ENCODE peak calls at places on chromosomes 2 and 18, in five cellular contexts. One of them, this sample, is unnamed.

GRCh38 chr2:24907106-24907505 is 12.9 kb downstream of the ADCY3 start:
- DNase-seq in K562: no peak
- DNase-seq in SK-N-SH: no peak
- DNase-seq in HCT116: no peak
- DNase-seq in H1: no peak
- DNase-seq in this sample: no peak

GRCh38 chr2:10964076-10964812 is 52.5 kb downstream of the KCNF1 start:
- DNase-seq in K562: no peak
- DNase-seq in HCT116: no peak
- DNase-seq in H1: no peak
- DNase-seq in SK-N-SH: no peak
- DNase-seq in this sample: no peak

GRCh38 chr2:179129574-179130238 is 79.8 kb upstream of the CCDC141 start:
- DNase-seq in H1: no peak
- DNase-seq in HCT116: no peak
- DNase-seq in SK-N-SH: peak; percentile 6
- DNase-seq in K562: peak; percentile 11
- DNase-seq in this sample: peak; percentile 3

GRCh38 chr2:185782223-185782769 is 43.7 kb downstream of the FSIP2 start:
- DNase-seq in SK-N-SH: no peak
- DNase-seq in H1: no peak
- DNase-seq in HCT116: no peak
- DNase-seq in K562: no peak
- DNase-seq in this sample: no peak

GRCh38 chr18:74944676-74945075 is 264.3 kb downstream of the PTGR3 start:
- DNase-seq in SK-N-SH: no peak
- DNase-seq in K562: no peak
- DNase-seq in HCT116: no peak
- DNase-seq in H1: no peak
- DNase-seq in this sample: no peak

GRCh38 chr2:159228006-159228655 is 58.4 kb downstream of the WDSUB1 start:
- DNase-seq in H1: no peak
- DNase-seq in SK-N-SH: no peak
- DNase-seq in K562: no peak
- DNase-seq in HCT116: no peak
- DNase-seq in this sample: no peak

GRCh38 chr2:237734905-237735623 is 63.5 kb upstream of the RBM44 start:
- DNase-seq in H1: no peak
- DNase-seq in K562: no peak
- DNase-seq in HCT116: no peak
- DNase-seq in SK-N-SH: no peak
- DNase-seq in this sample: no peak

GRCh38 chr2:172484253-172484652 is 56.9 kb downstream of the ITGA6 start:
- DNase-seq in HCT116: no peak
- DNase-seq in SK-N-SH: peak; percentile 36
- DNase-seq in H1: no peak
- DNase-seq in K562: peak; percentile 35
- DNase-seq in this sample: no peak

GRCh38 chr2:39934851-39935250 is 155.8 kb upstream of the THUMPD2 start:
- DNase-seq in HCT116: no peak
- DNase-seq in SK-N-SH: no peak
- DNase-seq in K562: no peak
- DNase-seq in H1: no peak
- DNase-seq in this sample: no peak

GRCh38 chr2:43210467-43211303 is 15.7 kb downstream of the ZFP36L2 start:
- DNase-seq in H1: no peak
- DNase-seq in SK-N-SH: no peak
- DNase-seq in HCT116: no peak
- DNase-seq in K562: peak; percentile 77
- DNase-seq in this sample: no peak

GRCh38 chr18:52903858-52904257 is 563.9 kb downstream of the DCC start:
- DNase-seq in SK-N-SH: peak; percentile 38
- DNase-seq in H1: no peak
- DNase-seq in HCT116: no peak
- DNase-seq in K562: peak; percentile 4
- DNase-seq in this sample: peak; percentile 16

GRCh38 chr2:239661334-239662312 is 260.8 kb upstream of the HDAC4 start:
- DNase-seq in HCT116: no peak
- DNase-seq in SK-N-SH: no peak
- DNase-seq in H1: no peak
- DNase-seq in K562: no peak
- DNase-seq in this sample: no peak

GRCh38 chr18:56283346-56283745 is 355.0 kb downstream of the TXNL1 start:
- DNase-seq in H1: no peak
- DNase-seq in HCT116: no peak
- DNase-seq in SK-N-SH: no peak
- DNase-seq in K562: no peak
- DNase-seq in this sample: no peak

GRCh38 chr2:35410431-35411061 is 945.0 kb upstream of the CRIM1 start:
- DNase-seq in SK-N-SH: peak; percentile 45
- DNase-seq in HCT116: no peak
- DNase-seq in H1: peak; percentile 7
- DNase-seq in K562: peak; percentile 47
- DNase-seq in this sample: peak; percentile 47

GRCh38 chr2:233059797-233060499 is at the start of gene INPP5D:
- DNase-seq in K562: peak; percentile 26
- DNase-seq in SK-N-SH: no peak
- DNase-seq in HCT116: no peak
- DNase-seq in H1: no peak
- DNase-seq in this sample: no peak

GRCh38 chr2:158045362-158045761 is 56.3 kb upstream of the UPP2 start:
- DNase-seq in SK-N-SH: no peak
- DNase-seq in K562: peak; percentile 27
- DNase-seq in H1: no peak
- DNase-seq in HCT116: peak; percentile 15
- DNase-seq in this sample: peak; percentile 22

GRCh38 chr2:54239427-54239826 is 16.6 kb downstream of the TSPYL6 start:
- DNase-seq in HCT116: no peak
- DNase-seq in SK-N-SH: no peak
- DNase-seq in H1: no peak
- DNase-seq in K562: no peak
- DNase-seq in this sample: no peak

GRCh38 chr2:182649316-182649715 is 66.7 kb upstream of the DNAJC10 start:
- DNase-seq in K562: peak; percentile 55
- DNase-seq in H1: no peak
- DNase-seq in SK-N-SH: peak; percentile 38
- DNase-seq in HCT116: peak; percentile 21
- DNase-seq in this sample: peak; percentile 48

GRCh38 chr2:10352361-10352760 is 49.7 kb downstream of the HPCAL1 start:
- DNase-seq in K562: no peak
- DNase-seq in HCT116: no peak
- DNase-seq in SK-N-SH: no peak
- DNase-seq in H1: no peak
- DNase-seq in this sample: no peak

GRCh38 chr2:38740851-38741541 is 10.2 kb downstream of the SRSF7 start:
- DNase-seq in SK-N-SH: peak; percentile 50
- DNase-seq in HCT116: no peak
- DNase-seq in K562: peak; percentile 38
- DNase-seq in H1: no peak
- DNase-seq in this sample: peak; percentile 33

GRCh38 chr2:72954376-72955187 is 37.3 kb downstream of the EMX1 start:
- DNase-seq in H1: no peak
- DNase-seq in K562: no peak
- DNase-seq in HCT116: no peak
- DNase-seq in SK-N-SH: no peak
- DNase-seq in this sample: no peak

GRCh38 chr2:19861771-19862170 is 40.0 kb downstream of the TTC32 start:
- DNase-seq in SK-N-SH: no peak
- DNase-seq in HCT116: no peak
- DNase-seq in H1: no peak
- DNase-seq in K562: no peak
- DNase-seq in this sample: no peak

GRCh38 chr18:77086656-77087390 is 45.8 kb downstream of the MBP start:
- DNase-seq in HCT116: no peak
- DNase-seq in H1: no peak
- DNase-seq in K562: no peak
- DNase-seq in SK-N-SH: no peak
- DNase-seq in this sample: no peak

GRCh38 chr18:76356666-76357065 is 138.4 kb downstream of the ZNF516 start:
- DNase-seq in H1: no peak
- DNase-seq in K562: no peak
- DNase-seq in HCT116: no peak
- DNase-seq in SK-N-SH: no peak
- DNase-seq in this sample: no peak

DNA sequence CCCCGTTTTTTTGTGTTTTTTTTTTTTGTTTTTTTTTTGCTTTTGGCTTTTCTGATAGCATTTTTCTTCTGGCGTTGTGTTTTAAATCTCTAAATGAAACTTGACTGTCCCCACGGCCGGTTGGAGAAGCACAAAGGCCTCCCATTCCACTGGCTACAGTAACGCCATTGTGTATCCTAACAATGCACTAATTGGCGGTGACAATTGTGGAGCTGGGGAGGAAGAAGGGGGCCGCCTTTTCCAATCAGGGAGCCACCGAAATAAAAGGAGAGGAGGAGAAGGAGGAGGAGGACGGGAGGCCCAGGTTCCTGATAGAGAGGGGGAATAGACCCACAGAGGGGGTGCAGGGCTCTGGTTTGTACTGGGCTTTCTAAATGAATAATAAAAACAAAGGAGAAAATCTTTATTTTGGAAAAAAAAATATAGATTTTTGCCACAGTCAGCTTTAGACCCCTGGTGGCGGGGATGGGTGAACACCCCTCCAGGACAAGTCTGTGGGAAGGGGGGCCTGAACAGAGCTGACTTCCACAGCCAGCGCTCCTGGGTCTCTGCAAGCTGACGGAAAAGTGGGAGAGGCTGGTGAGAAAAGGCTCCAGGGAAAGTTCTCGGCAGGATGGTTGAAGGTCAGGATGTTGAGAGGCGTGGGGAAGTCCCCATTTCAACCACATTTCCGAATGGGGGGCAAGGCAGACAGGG is 43.7 kb upstream of the FZD5 start:
- DNase-seq in SK-N-SH: no peak
- DNase-seq in K562: no peak
- DNase-seq in HCT116: no peak
- DNase-seq in H1: no peak
- DNase-seq in this sample: no peak
- TF ChIP-seq YY1 in SK-N-SH: no peak
- TF ChIP-seq YY1 in K562: no peak
- TF ChIP-seq YY1 in HCT116: no peak
- TF ChIP-seq YY1 in H1: peak; percentile 36
- TF ChIP-seq YY1 in this sample: no peak

DNA sequence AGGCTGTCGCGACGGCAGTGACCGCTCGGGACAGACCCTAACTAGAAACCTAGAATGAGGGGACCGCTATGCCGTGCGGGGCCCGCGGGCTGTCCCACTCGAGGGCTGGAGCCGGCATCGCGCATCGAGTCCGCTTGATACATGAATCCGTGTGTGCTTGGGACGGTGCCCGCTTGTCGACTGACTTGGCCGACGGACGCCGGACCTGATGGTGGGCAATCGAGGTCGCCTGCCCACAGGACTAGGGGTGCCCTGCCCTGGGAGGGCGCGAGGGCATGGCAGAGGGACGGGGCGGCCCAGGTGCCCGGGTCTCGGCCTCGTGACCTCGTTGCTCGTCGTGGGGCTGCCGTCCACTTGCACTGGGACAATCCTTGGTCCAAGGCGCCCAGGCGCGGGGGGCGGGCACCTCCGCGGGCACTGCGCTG is 688 bp upstream of the PTMA start:
- DNase-seq in HCT116: peak; percentile 36
- DNase-seq in SK-N-SH: peak; percentile 53
- DNase-seq in K562: peak; percentile 47
- DNase-seq in H1: no peak
- DNase-seq in this sample: no peak
- H3K4me1 ChIP-seq in HCT116: peaks cover 20% of the 10 kb centered on the region
- H3K4me1 ChIP-seq in SK-N-SH: peaks cover 11% of the 10 kb centered on the region
- H3K4me1 ChIP-seq in K562: peaks cover 58% of the 10 kb centered on the region
- H3K4me1 ChIP-seq in H1: peaks cover 12% of the 10 kb centered on the region
- H3K4me1 ChIP-seq in this sample: peaks cover 12% of the 10 kb centered on the region

DNA sequence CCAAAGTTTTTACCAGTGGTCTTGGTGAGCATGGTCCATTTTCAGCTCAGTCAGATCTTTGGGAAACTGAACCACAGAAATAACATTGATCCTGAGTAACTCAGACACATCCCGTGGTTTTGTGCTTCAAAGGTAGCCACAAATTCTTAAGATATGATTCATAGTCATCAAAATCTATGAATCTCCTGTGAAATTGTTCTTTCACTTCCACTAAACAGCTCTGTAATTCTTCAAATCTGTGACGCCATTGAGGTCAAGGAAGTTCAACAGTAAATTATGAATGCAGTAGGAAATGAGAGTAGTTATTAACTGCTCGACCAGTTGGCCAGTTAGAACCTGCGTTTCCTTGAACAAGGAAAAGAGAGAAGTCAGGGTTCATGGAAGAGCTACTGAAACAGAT is 147.2 kb downstream of the IRS1 start:
- DNase-seq in K562: no peak
- DNase-seq in SK-N-SH: no peak
- DNase-seq in H1: no peak
- DNase-seq in HCT116: peak; percentile 98
- DNase-seq in this sample: no peak
- H3K9ac ChIP-seq in K562: no peak overlapping the region
- H3K9ac ChIP-seq in SK-N-SH: peak overlapping the region; percentile 36
- H3K9ac ChIP-seq in H1: no peak overlapping the region
- H3K9ac ChIP-seq in HCT116: peak overlapping the region; percentile 69
- H3K9ac ChIP-seq in this sample: no peak overlapping the region

GRCh38 chr2:200765995-200766660 is 45.6 kb upstream of the BZW1 start:
- DNase-seq in K562: no peak
- DNase-seq in HCT116: peak; percentile 71
- DNase-seq in H1: no peak
- DNase-seq in SK-N-SH: no peak
- DNase-seq in this sample: no peak

GRCh38 chr2:200765139-200765951 is 46.4 kb upstream of the BZW1 start:
- DNase-seq in K562: peak; percentile 7
- DNase-seq in SK-N-SH: no peak
- DNase-seq in HCT116: peak; percentile 88
- DNase-seq in H1: no peak
- DNase-seq in this sample: no peak

GRCh38 chr2:200770847-200771246 is 40.9 kb upstream of the BZW1 start:
- DNase-seq in HCT116: no peak
- DNase-seq in K562: no peak
- DNase-seq in SK-N-SH: no peak
- DNase-seq in H1: no peak
- DNase-seq in this sample: no peak

GRCh38 chr2:200763422-200763821 is 48.3 kb upstream of the BZW1 start:
- DNase-seq in HCT116: no peak
- DNase-seq in SK-N-SH: no peak
- DNase-seq in H1: no peak
- DNase-seq in K562: no peak
- DNase-seq in this sample: no peak

DNA sequence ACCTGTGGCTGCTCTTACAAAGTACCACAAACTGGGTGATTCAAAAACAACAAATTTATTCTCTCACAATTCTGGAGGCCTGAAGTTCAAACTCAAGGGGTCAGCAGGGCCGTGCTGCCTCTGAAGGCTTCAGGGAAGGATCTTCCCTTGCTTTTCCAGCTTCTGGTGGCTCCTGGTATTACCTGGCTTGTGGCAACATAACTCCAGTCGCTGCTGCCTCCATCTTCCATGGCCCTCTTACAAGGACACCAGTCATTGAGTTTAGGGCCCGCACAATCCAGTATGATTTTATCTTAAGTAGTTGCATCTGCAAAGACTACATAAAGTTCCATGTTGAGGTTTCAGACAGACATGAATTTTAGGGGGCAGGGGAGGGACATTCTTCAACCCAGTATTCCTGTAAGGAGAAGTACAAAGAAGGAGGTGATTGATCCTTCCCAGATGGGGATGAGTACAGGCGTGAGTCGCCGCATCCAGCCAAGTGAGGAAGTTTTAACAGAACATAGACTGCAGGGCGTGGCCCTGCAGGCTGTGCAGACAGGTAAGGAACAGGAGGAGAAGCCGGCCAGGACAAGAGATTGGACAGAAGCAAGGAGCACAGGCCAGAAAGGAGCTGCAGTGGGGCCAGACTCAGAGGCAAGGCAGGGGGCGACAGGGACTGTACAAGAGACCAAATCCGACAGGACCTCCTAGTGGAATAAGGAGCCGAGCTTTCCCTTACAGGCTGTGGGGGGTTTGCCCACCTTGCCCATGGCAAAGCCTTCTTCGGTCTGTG is 44.4 kb upstream of the BZW1 start:
- DNase-seq in K562: no peak
- DNase-seq in SK-N-SH: no peak
- DNase-seq in HCT116: no peak
- DNase-seq in H1: no peak
- DNase-seq in this sample: no peak
- TF ChIP-seq YY1 in K562: no peak
- TF ChIP-seq YY1 in SK-N-SH: no peak
- TF ChIP-seq YY1 in HCT116: no peak
- TF ChIP-seq YY1 in H1: no peak
- TF ChIP-seq YY1 in this sample: no peak

This sample was measured in NT2/D1.